ENCODE peak calls at places on chromosomes 2 and 18, in seven cellular contexts. E is stomach, O is body of pancreas, D is transverse colon, B is GM12878, Y is sigmoid colon, K is spleen. P is an unnamed sample. For H3K27me3, the result is how much of the 10 kb centered on the place peaks cover.

GRCh38 chr2:8501061-8501460 is 180.8 kb upstream of the ID2 start:
- DNase-seq in D (no peak), O (no peak), Y (peak), K (peak), B (no peak), E (no peak), P (peak)

GRCh38 chr18:38321262-38321661 is 755.7 kb upstream of the CELF4 start:
- DNase-seq in E (no peak), Y (no peak), K (no peak), O (no peak), B (no peak), D (no peak), P (no peak)

GRCh38 chr2:40120021-40120420 is 331.9 kb downstream of the SLC8A1 start:
- DNase-seq in Y (no peak), B (no peak), O (no peak), K (no peak), E (no peak), D (no peak), P (no peak)

GRCh38 chr18:25298853-25299274 is 53.1 kb downstream of the ZNF521 start:
- DNase-seq in Y (no peak), D (no peak), K (no peak), E (no peak), B (no peak), O (no peak), P (no peak)

GRCh38 chr2:26008851-26009566 is 24.9 kb upstream of the RAB10 start:
- DNase-seq in E (peak), D (peak), Y (peak), B (peak), O (no peak), K (peak), P (peak)

GRCh38 chr2:27154990-27155615 is 6.3 kb downstream of the TCF23 start:
- DNase-seq in E (no peak), D (no peak), K (no peak), O (no peak), Y (no peak), B (no peak), P (no peak)

GRCh38 chr2:48734576-48735303 is 20.8 kb downstream of the LHCGR start:
- DNase-seq in O (no peak), B (no peak), D (no peak), E (no peak), Y (no peak), K (no peak), P (peak)

GRCh38 chr2:10501521-10501961 is 53.4 kb upstream of the ODC1 start:
- DNase-seq in E (peak), D (no peak), K (peak), O (no peak), Y (no peak), B (no peak), P (no peak)

GRCh38 chr2:15048000-15048399 is 415.5 kb downstream of the LRATD1 start:
- DNase-seq in K (no peak), Y (no peak), E (no peak), D (no peak), B (no peak), O (no peak), P (no peak)

GRCh38 chr2:6896930-6897759 is 19.6 kb downstream of the RSAD2 start:
- DNase-seq in D (no peak), O (no peak), Y (no peak), B (no peak), K (no peak), E (no peak), P (no peak)

GRCh38 chr2:188324067-188324466 is 32.4 kb downstream of the GULP1 start:
- DNase-seq in O (no peak), E (no peak), Y (no peak), D (no peak), K (no peak), B (no peak), P (no peak)

GRCh38 chr2:150358468-150358807 is 129.0 kb downstream of the RND3 start:
- DNase-seq in B (no peak), K (no peak), D (no peak), O (no peak), Y (no peak), E (no peak), P (no peak)

GRCh38 chr2:236659758-236660150 is 90.1 kb downstream of the ACKR3 start:
- DNase-seq in Y (peak), O (no peak), K (no peak), D (no peak), E (no peak), B (no peak), P (no peak)

GRCh38 chr2:118557791-118558190 is 289.7 kb downstream of the EN1 start:
- DNase-seq in B (no peak), K (no peak), D (no peak), Y (no peak), E (no peak), O (no peak), P (no peak)

GRCh38 chr18:36378194-36378593 is 80.7 kb downstream of the FHOD3 start:
- DNase-seq in D (no peak), E (no peak), K (no peak), Y (no peak), O (no peak), B (no peak), P (no peak)

GRCh38 chr2:174577967-174578589 is 19.5 kb downstream of the WIPF1 start:
- DNase-seq in B (no peak), D (no peak), O (no peak), K (no peak), E (no peak), Y (no peak), P (peak)

GRCh38 chr18:75010725-75011124 is 198.2 kb downstream of the PTGR3 start:
- DNase-seq in Y (no peak), O (no peak), B (no peak), D (no peak), E (no peak), K (no peak), P (no peak)

DNA sequence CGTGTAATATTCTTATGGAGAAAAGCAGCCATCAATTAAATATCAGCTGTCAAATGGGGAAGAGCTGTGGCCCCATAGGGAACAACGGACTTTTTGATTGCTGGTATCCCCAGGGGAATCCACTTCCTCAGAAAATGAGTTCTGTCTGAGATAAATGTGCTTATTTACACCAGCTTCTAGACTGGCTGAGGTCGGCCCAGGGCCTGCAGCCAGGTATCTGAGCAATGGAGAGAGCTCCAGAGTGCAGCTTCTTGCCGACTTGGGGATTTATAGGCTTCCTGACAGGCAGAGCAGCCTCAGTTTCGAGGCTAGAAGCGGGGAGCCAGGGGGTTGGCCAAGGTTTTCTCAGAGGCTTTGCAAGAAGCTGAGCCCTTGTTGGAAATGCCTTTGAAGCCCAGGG is 67.2 kb downstream of the MCFD2 start:
- DNase-seq in D (no peak), E (no peak), B (no peak), O (no peak), Y (peak), K (no peak), P (no peak)
- H3K27me3 ChIP-seq in D (under half), E (under half), B (under half), O (under half), Y (under half), K (under half), P (under half)

DNA sequence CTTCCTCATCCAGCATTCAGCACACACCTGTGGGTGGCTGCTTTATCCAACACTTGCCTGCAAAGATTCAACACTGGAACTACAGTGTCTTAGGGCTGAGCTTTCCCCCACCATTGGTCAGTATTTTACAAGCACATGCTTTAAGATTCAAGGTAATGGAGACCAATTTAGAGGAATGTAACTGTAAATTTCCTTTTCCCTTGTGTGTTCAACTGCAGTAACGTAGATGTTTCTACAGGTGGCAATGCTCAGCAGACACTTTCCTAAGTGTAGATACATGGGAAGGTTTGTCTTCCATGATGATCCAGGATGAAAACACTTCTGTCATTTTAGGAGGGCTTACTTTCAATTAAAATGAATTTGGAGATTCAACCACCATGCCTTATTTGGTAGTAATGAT is 143.6 kb upstream of the PXDN start:
- DNase-seq in B (no peak), E (no peak), O (no peak), D (no peak), K (no peak), Y (no peak), P (no peak)
- TF ChIP-seq CTCF in B (peak), E (no peak), O (peak), D (no peak), K (no peak), Y (no peak), P (no peak)

DNA sequence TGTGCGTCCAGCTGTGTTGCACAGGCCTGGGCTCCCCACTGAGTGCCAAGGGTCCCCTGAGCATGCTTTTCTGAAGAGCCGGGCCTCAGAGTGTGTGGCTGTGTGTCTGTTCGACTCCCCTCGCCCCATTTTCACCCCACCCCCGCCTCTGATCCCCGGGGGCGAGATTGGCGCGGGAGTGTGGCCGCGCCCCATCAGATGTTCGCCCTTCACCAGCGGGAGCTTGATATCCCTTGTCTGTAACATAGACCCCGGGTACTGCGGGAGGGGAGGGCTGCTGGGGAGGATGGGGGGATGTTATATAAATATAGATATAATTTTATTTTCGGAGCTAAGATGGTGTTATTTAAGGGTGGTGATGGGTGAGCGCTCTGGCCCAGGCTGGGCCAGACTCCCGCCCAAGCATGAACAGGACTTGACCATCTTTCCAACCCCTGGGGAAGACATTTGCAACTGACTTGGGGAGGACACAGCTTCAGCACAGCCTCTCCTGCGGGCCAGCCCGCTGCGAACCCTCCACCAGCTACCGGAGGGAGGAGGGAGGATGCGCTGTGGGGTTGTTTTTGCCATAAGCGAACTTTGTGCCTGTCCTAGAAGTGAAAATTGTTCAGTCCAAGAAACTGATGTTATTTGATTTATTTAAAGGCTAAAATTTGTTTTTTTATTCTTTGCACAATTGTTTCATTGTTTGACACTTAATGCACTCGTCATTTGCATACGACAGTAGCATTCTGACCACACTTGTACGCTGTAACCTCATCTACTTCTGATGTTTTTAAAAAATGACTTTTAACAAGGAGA is 1.6 kb downstream of the RHOB start:
- DNase-seq in E (peak), B (no peak), O (peak), Y (peak), D (no peak), K (peak), P (no peak)
- TF ChIP-seq POLR2A in E (no peak), B (no peak), O (no peak), Y (peak), D (peak), K (no peak), P (peak)

GRCh38 chr18:57441395-57441794 is 6.2 kb downstream of the ONECUT2 start:
- DNase-seq in K (no peak), B (no peak), D (no peak), Y (no peak), E (no peak), O (no peak), P (no peak)

GRCh38 chr18:57438669-57439616 is 3.8 kb downstream of the ONECUT2 start:
- DNase-seq in Y (no peak), K (no peak), E (no peak), B (no peak), O (no peak), D (no peak), P (no peak)

GRCh38 chr18:57439617-57439975 is 4.4 kb downstream of the ONECUT2 start:
- DNase-seq in O (no peak), K (no peak), B (no peak), E (no peak), D (no peak), Y (no peak), P (no peak)

GRCh38 chr18:57440331-57441101 is 5.3 kb downstream of the ONECUT2 start:
- DNase-seq in E (no peak), O (no peak), Y (no peak), K (no peak), B (no peak), D (no peak), P (no peak)

GRCh38 chr18:57439985-57440330 is 4.8 kb downstream of the ONECUT2 start:
- DNase-seq in E (no peak), K (no peak), D (no peak), Y (no peak), O (no peak), B (no peak), P (no peak)
- H3K27me3 ChIP-seq in E (half or more), K (half or more), D (half or more), Y (half or more), O (under half), B (under half), P (half or more)

GRCh38 chr2:203112342-203112741 is 97.7 kb downstream of the NBEAL1 start:
- DNase-seq in O (no peak), D (no peak), K (no peak), B (no peak), E (no peak), Y (no peak), P (no peak)
- TF ChIP-seq CTCF in O (no peak), D (no peak), K (no peak), B (no peak), E (no peak), Y (no peak), P (no peak)

GRCh38 chr18:23906658-23907057 is 107.9 kb upstream of the TTC39C start:
- DNase-seq in D (no peak), K (no peak), O (no peak), Y (no peak), B (no peak), E (no peak), P (no peak)

GRCh38 chr18:23908827-23909226 is 105.7 kb upstream of the TTC39C start:
- DNase-seq in K (no peak), E (no peak), Y (no peak), D (no peak), B (no peak), O (no peak), P (no peak)

GRCh38 chr18:23916338-23916737 is 98.2 kb upstream of the TTC39C start:
- DNase-seq in K (no peak), O (no peak), D (no peak), B (no peak), Y (no peak), E (no peak), P (no peak)

GRCh38 chr18:23910032-23910431 is 104.5 kb upstream of the TTC39C start:
- DNase-seq in B (no peak), K (no peak), E (no peak), O (no peak), D (no peak), Y (no peak), P (no peak)

GRCh38 chr18:23912356-23912755 is 102.2 kb upstream of the TTC39C start:
- DNase-seq in K (no peak), D (no peak), B (no peak), O (no peak), Y (no peak), E (no peak), P (no peak)
- TF ChIP-seq POLR2A in K (no peak), D (no peak), B (no peak), O (no peak), Y (no peak), E (no peak), P (no peak)

GRCh38 chr2:96124406-96125265 is 8.3 kb upstream of the ADRA2B start:
- DNase-seq in K (no peak), O (no peak), E (no peak), B (no peak), Y (no peak), D (no peak), P (no peak)
- H3K27me3 ChIP-seq in K (under half), O (under half), E (under half), B (under half), Y (under half), D (under half), P (under half)

GRCh38 chr2:100262555-100263320 is 59.6 kb downstream of the LONRF2 start:
- DNase-seq in O (peak), D (peak), Y (peak), E (peak), B (no peak), K (peak), P (peak)
- TF ChIP-seq CTCF in O (peak), D (peak), Y (peak), E (peak), B (peak), K (peak), P (peak)

DNA sequence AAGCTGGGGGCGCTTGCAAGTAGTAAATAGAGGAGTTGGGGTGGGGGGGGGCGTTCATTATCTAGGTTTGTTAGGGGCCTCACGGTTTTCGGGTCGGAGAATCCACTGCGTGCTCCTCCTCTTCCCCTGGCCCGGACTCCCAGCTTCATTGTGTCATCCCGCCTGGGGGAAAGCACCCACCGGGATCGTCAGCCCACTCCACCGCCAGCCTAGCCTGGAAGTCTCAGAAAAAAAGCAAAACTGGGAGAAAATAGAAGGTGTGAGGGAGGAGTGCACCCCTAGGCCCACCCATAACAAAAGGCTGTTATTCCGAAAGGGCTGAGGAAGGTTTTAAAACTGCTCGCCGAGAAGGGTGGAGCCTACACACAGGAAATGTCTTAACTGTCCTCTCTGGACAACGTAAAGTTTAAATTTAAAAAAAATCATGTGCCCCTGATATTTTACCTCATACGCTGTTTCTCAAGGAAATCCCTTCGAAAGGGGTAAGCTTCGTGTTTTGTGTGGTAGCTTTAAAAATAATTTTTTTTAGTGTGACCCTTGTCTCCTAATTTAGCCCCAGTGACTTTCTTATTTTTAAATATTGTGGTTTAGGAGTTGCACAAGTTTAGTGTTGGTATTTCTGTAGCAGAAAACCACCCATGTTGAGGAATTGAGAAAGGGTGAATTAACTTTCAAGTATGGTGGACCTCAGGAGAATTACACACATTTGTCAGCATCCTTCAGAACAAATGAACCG is 104.2 kb downstream of the SPTBN1 start:
- DNase-seq in E (no peak), Y (peak), O (no peak), D (peak), B (no peak), K (peak), P (peak)
- TF ChIP-seq POLR2A in E (peak), Y (no peak), O (peak), D (peak), B (peak), K (no peak), P (peak)

P was measured in adrenal gland.